ENCODE peak calls at places on chromosomes 7 and 10, in four cellular contexts. C is skeletal muscle cell; Q is KBM-7; L is activated CD4-positive, alpha-beta T cell treated with anti-CD3 and anti-CD28 coated beads for 36 hours. B is an unnamed sample.
A peak's percentile ranks its signal among the peaks of the same experiment; 100 is the strongest.

GRCh38 chr10:11793762-11794479 is 29.2 kb upstream of the PROSER2 start:
- DNase-seq in Q (no peak), C (no peak), L (no peak), B (no peak)

GRCh38 chr7:157442993-157443831 is 106.4 kb downstream of the DNAJB6 start:
- DNase-seq in L (no peak), C (no peak), Q (no peak), B (no peak)

GRCh38 chr10:126331101-126331500 is 57.2 kb downstream of the ADAM12 start:
- DNase-seq in C (peak; percentile 31), Q (no peak), L (no peak), B (no peak)

GRCh38 chr10:70130878-70131559 is 1.6 kb downstream of the AIFM2 start:
- DNase-seq in C (peak; percentile 61), Q (no peak), L (no peak), B (no peak)

GRCh38 chr10:105146436-105146835 is 505.3 kb downstream of the SORCS3 start:
- DNase-seq in C (no peak), L (no peak), Q (no peak), B (no peak)

GRCh38 chr10:34081948-34082347 is 733.1 kb downstream of the PARD3 start:
- DNase-seq in C (no peak), L (no peak), Q (no peak), B (no peak)

GRCh38 chr7:148380581-148381419 is 209.8 kb upstream of the C7orf33 start:
- DNase-seq in C (no peak), Q (no peak), L (no peak), B (no peak)

GRCh38 chr10:61592581-61592980 is 70.1 kb upstream of the CABCOCO1 start:
- DNase-seq in Q (peak; percentile 26), C (no peak), L (peak; percentile 18), B (peak; percentile 33)

GRCh38 chr10:71621783-71622526 is 97.6 kb downstream of the C10orf105 start:
- DNase-seq in C (peak; percentile 10), L (no peak), Q (no peak), B (no peak)

GRCh38 chr10:120979435-120980315 is 128.5 kb downstream of the WDR11 start:
- DNase-seq in L (peak; percentile 44), Q (no peak), C (no peak), B (no peak)

GRCh38 chr7:42080831-42081230 is 156.2 kb downstream of the GLI3 start:
- DNase-seq in L (no peak), C (no peak), Q (peak; percentile 7), B (no peak)

GRCh38 chr7:114418117-114418516 is 3.5 kb downstream of the FOXP2 start:
- DNase-seq in L (no peak), C (no peak), Q (no peak), B (no peak)

B was measured in NB4.